ENCODE peak calls at places on chromosomes 13 and 19, in eight cellular contexts. One of them, this sample, is unnamed.

GRCh38 chr19:55256562-55257460 is 2.0 kb downstream of the PPP6R1 start:
- DNase-seq in NCI-H1930: no peak
- DNase-seq in IMR-90: no peak
- DNase-seq in amniotic epithelial cell: peak; percentile 33
- DNase-seq in NCI-H1105 treated with DMSO at 0.1 percent for 48 hours: no peak
- DNase-seq in CD4-positive, alpha-beta T cell: no peak
- DNase-seq in stimulated activated CD4-positive, alpha-beta T cell treated with anti-CD3 and anti-CD28 coated beads, TNF-alpha, amount 100 ng/mL, for 24 hours: no peak
- DNase-seq in NCI-H1092 treated with DMSO at 0.1 percent for 48 hours: no peak
- DNase-seq in this sample: peak; percentile 21

GRCh38 chr13:39789451-39789850 is 134.0 kb downstream of the COG6 start:
- DNase-seq in NCI-H1930: no peak
- DNase-seq in IMR-90: no peak
- DNase-seq in amniotic epithelial cell: no peak
- DNase-seq in NCI-H1105 treated with DMSO at 0.1 percent for 48 hours: no peak
- DNase-seq in CD4-positive, alpha-beta T cell: no peak
- DNase-seq in stimulated activated CD4-positive, alpha-beta T cell treated with anti-CD3 and anti-CD28 coated beads, TNF-alpha, amount 100 ng/mL, for 24 hours: no peak
- DNase-seq in NCI-H1092 treated with DMSO at 0.1 percent for 48 hours: no peak
- DNase-seq in this sample: no peak

GRCh38 chr13:100245099-100245498 is 156.2 kb downstream of the PCCA start:
- DNase-seq in NCI-H1930: no peak
- DNase-seq in IMR-90: no peak
- DNase-seq in amniotic epithelial cell: no peak
- DNase-seq in NCI-H1105 treated with DMSO at 0.1 percent for 48 hours: no peak
- DNase-seq in CD4-positive, alpha-beta T cell: no peak
- DNase-seq in stimulated activated CD4-positive, alpha-beta T cell treated with anti-CD3 and anti-CD28 coated beads, TNF-alpha, amount 100 ng/mL, for 24 hours: no peak
- DNase-seq in NCI-H1092 treated with DMSO at 0.1 percent for 48 hours: no peak
- DNase-seq in this sample: no peak

GRCh38 chr13:79735228-79735627 is 254.3 kb downstream of the NDFIP2 start:
- DNase-seq in NCI-H1930: no peak
- DNase-seq in IMR-90: peak; percentile 41
- DNase-seq in amniotic epithelial cell: peak; percentile 83
- DNase-seq in NCI-H1105 treated with DMSO at 0.1 percent for 48 hours: no peak
- DNase-seq in CD4-positive, alpha-beta T cell: no peak
- DNase-seq in stimulated activated CD4-positive, alpha-beta T cell treated with anti-CD3 and anti-CD28 coated beads, TNF-alpha, amount 100 ng/mL, for 24 hours: no peak
- DNase-seq in NCI-H1092 treated with DMSO at 0.1 percent for 48 hours: no peak
- DNase-seq in this sample: peak; percentile 27

GRCh38 chr19:10836478-10837325 is 690 bp upstream of the TMED1 start:
- DNase-seq in NCI-H1930: peak; percentile 91
- DNase-seq in IMR-90: no peak
- DNase-seq in amniotic epithelial cell: peak; percentile 83
- DNase-seq in NCI-H1105 treated with DMSO at 0.1 percent for 48 hours: no peak
- DNase-seq in CD4-positive, alpha-beta T cell: no peak
- DNase-seq in stimulated activated CD4-positive, alpha-beta T cell treated with anti-CD3 and anti-CD28 coated beads, TNF-alpha, amount 100 ng/mL, for 24 hours: peak; percentile 69
- DNase-seq in NCI-H1092 treated with DMSO at 0.1 percent for 48 hours: no peak
- DNase-seq in this sample: peak; percentile 76

GRCh38 chr19:35223856-35224505 is 4.6 kb downstream of the FAM187B start:
- DNase-seq in NCI-H1930: no peak
- DNase-seq in IMR-90: no peak
- DNase-seq in amniotic epithelial cell: no peak
- DNase-seq in NCI-H1105 treated with DMSO at 0.1 percent for 48 hours: no peak
- DNase-seq in CD4-positive, alpha-beta T cell: no peak
- DNase-seq in stimulated activated CD4-positive, alpha-beta T cell treated with anti-CD3 and anti-CD28 coated beads, TNF-alpha, amount 100 ng/mL, for 24 hours: no peak
- DNase-seq in NCI-H1092 treated with DMSO at 0.1 percent for 48 hours: no peak
- DNase-seq in this sample: no peak

GRCh38 chr19:275000-275399 is 16.2 kb downstream of the PLPP2 start:
- DNase-seq in NCI-H1930: no peak
- DNase-seq in IMR-90: no peak
- DNase-seq in amniotic epithelial cell: no peak
- DNase-seq in NCI-H1105 treated with DMSO at 0.1 percent for 48 hours: no peak
- DNase-seq in CD4-positive, alpha-beta T cell: no peak
- DNase-seq in stimulated activated CD4-positive, alpha-beta T cell treated with anti-CD3 and anti-CD28 coated beads, TNF-alpha, amount 100 ng/mL, for 24 hours: no peak
- DNase-seq in NCI-H1092 treated with DMSO at 0.1 percent for 48 hours: no peak
- DNase-seq in this sample: no peak

GRCh38 chr13:46289260-46289955 is 77.7 kb downstream of the LRRC63 start:
- DNase-seq in NCI-H1930: no peak
- DNase-seq in IMR-90: no peak
- DNase-seq in amniotic epithelial cell: no peak
- DNase-seq in NCI-H1105 treated with DMSO at 0.1 percent for 48 hours: no peak
- DNase-seq in CD4-positive, alpha-beta T cell: no peak
- DNase-seq in stimulated activated CD4-positive, alpha-beta T cell treated with anti-CD3 and anti-CD28 coated beads, TNF-alpha, amount 100 ng/mL, for 24 hours: no peak
- DNase-seq in NCI-H1092 treated with DMSO at 0.1 percent for 48 hours: no peak
- DNase-seq in this sample: no peak

GRCh38 chr13:64293923-64294322 is 2878.3 kb upstream of the PCDH20 start:
- DNase-seq in NCI-H1930: no peak
- DNase-seq in IMR-90: peak; percentile 28
- DNase-seq in amniotic epithelial cell: peak; percentile 61
- DNase-seq in NCI-H1105 treated with DMSO at 0.1 percent for 48 hours: no peak
- DNase-seq in CD4-positive, alpha-beta T cell: no peak
- DNase-seq in stimulated activated CD4-positive, alpha-beta T cell treated with anti-CD3 and anti-CD28 coated beads, TNF-alpha, amount 100 ng/mL, for 24 hours: no peak
- DNase-seq in NCI-H1092 treated with DMSO at 0.1 percent for 48 hours: no peak
- DNase-seq in this sample: peak; percentile 45

GRCh38 chr19:20367811-20368294 is 197.7 kb downstream of the ZNF737 start:
- DNase-seq in NCI-H1930: no peak
- DNase-seq in IMR-90: no peak
- DNase-seq in amniotic epithelial cell: no peak
- DNase-seq in NCI-H1105 treated with DMSO at 0.1 percent for 48 hours: peak; percentile 81
- DNase-seq in CD4-positive, alpha-beta T cell: no peak
- DNase-seq in stimulated activated CD4-positive, alpha-beta T cell treated with anti-CD3 and anti-CD28 coated beads, TNF-alpha, amount 100 ng/mL, for 24 hours: no peak
- DNase-seq in NCI-H1092 treated with DMSO at 0.1 percent for 48 hours: peak; percentile 73
- DNase-seq in this sample: no peak

GRCh38 chr19:21786931-21787330 is 19.6 kb upstream of the ZNF100 start:
- DNase-seq in NCI-H1930: no peak
- DNase-seq in IMR-90: no peak
- DNase-seq in amniotic epithelial cell: no peak
- DNase-seq in NCI-H1105 treated with DMSO at 0.1 percent for 48 hours: no peak
- DNase-seq in CD4-positive, alpha-beta T cell: no peak
- DNase-seq in stimulated activated CD4-positive, alpha-beta T cell treated with anti-CD3 and anti-CD28 coated beads, TNF-alpha, amount 100 ng/mL, for 24 hours: no peak
- DNase-seq in NCI-H1092 treated with DMSO at 0.1 percent for 48 hours: no peak
- DNase-seq in this sample: no peak

GRCh38 chr19:13817018-13817614 is 21.9 kb downstream of the ZSWIM4 start:
- DNase-seq in NCI-H1930: no peak
- DNase-seq in IMR-90: no peak
- DNase-seq in amniotic epithelial cell: peak; percentile 41
- DNase-seq in NCI-H1105 treated with DMSO at 0.1 percent for 48 hours: no peak
- DNase-seq in CD4-positive, alpha-beta T cell: no peak
- DNase-seq in stimulated activated CD4-positive, alpha-beta T cell treated with anti-CD3 and anti-CD28 coated beads, TNF-alpha, amount 100 ng/mL, for 24 hours: no peak
- DNase-seq in NCI-H1092 treated with DMSO at 0.1 percent for 48 hours: no peak
- DNase-seq in this sample: no peak

GRCh38 chr19:41705393-41706174 is 2.8 kb upstream of the CEACAM5 start:
- DNase-seq in NCI-H1930: no peak
- DNase-seq in IMR-90: no peak
- DNase-seq in amniotic epithelial cell: no peak
- DNase-seq in NCI-H1105 treated with DMSO at 0.1 percent for 48 hours: no peak
- DNase-seq in CD4-positive, alpha-beta T cell: peak; percentile 10
- DNase-seq in stimulated activated CD4-positive, alpha-beta T cell treated with anti-CD3 and anti-CD28 coated beads, TNF-alpha, amount 100 ng/mL, for 24 hours: no peak
- DNase-seq in NCI-H1092 treated with DMSO at 0.1 percent for 48 hours: no peak
- DNase-seq in this sample: peak; percentile 8

GRCh38 chr13:84491952-84492351 is 609.7 kb upstream of the SLITRK1 start:
- DNase-seq in NCI-H1930: no peak
- DNase-seq in IMR-90: no peak
- DNase-seq in amniotic epithelial cell: no peak
- DNase-seq in NCI-H1105 treated with DMSO at 0.1 percent for 48 hours: no peak
- DNase-seq in CD4-positive, alpha-beta T cell: no peak
- DNase-seq in stimulated activated CD4-positive, alpha-beta T cell treated with anti-CD3 and anti-CD28 coated beads, TNF-alpha, amount 100 ng/mL, for 24 hours: no peak
- DNase-seq in NCI-H1092 treated with DMSO at 0.1 percent for 48 hours: no peak
- DNase-seq in this sample: no peak

GRCh38 chr19:56110515-56111448 is 10.3 kb downstream of the ZNF787 start:
- DNase-seq in NCI-H1930: no peak
- DNase-seq in IMR-90: peak; percentile 39
- DNase-seq in amniotic epithelial cell: peak; percentile 80
- DNase-seq in NCI-H1105 treated with DMSO at 0.1 percent for 48 hours: no peak
- DNase-seq in CD4-positive, alpha-beta T cell: no peak
- DNase-seq in stimulated activated CD4-positive, alpha-beta T cell treated with anti-CD3 and anti-CD28 coated beads, TNF-alpha, amount 100 ng/mL, for 24 hours: no peak
- DNase-seq in NCI-H1092 treated with DMSO at 0.1 percent for 48 hours: no peak
- DNase-seq in this sample: peak; percentile 52

GRCh38 chr13:29884671-29885424 is 34.4 kb upstream of the UBL3 start:
- DNase-seq in NCI-H1930: no peak
- DNase-seq in IMR-90: peak; percentile 22
- DNase-seq in amniotic epithelial cell: no peak
- DNase-seq in NCI-H1105 treated with DMSO at 0.1 percent for 48 hours: no peak
- DNase-seq in CD4-positive, alpha-beta T cell: no peak
- DNase-seq in stimulated activated CD4-positive, alpha-beta T cell treated with anti-CD3 and anti-CD28 coated beads, TNF-alpha, amount 100 ng/mL, for 24 hours: no peak
- DNase-seq in NCI-H1092 treated with DMSO at 0.1 percent for 48 hours: no peak
- DNase-seq in this sample: peak; percentile 14

GRCh38 chr19:53771133-53771532 is 53.0 kb downstream of the NLRP12 start:
- DNase-seq in NCI-H1930: no peak
- DNase-seq in IMR-90: no peak
- DNase-seq in amniotic epithelial cell: no peak
- DNase-seq in NCI-H1105 treated with DMSO at 0.1 percent for 48 hours: no peak
- DNase-seq in CD4-positive, alpha-beta T cell: no peak
- DNase-seq in stimulated activated CD4-positive, alpha-beta T cell treated with anti-CD3 and anti-CD28 coated beads, TNF-alpha, amount 100 ng/mL, for 24 hours: no peak
- DNase-seq in NCI-H1092 treated with DMSO at 0.1 percent for 48 hours: no peak
- DNase-seq in this sample: no peak

GRCh38 chr13:44117351-44117750 is 237.6 kb downstream of the LACC1 start:
- DNase-seq in NCI-H1930: no peak
- DNase-seq in IMR-90: peak; percentile 48
- DNase-seq in amniotic epithelial cell: peak; percentile 11
- DNase-seq in NCI-H1105 treated with DMSO at 0.1 percent for 48 hours: no peak
- DNase-seq in CD4-positive, alpha-beta T cell: no peak
- DNase-seq in stimulated activated CD4-positive, alpha-beta T cell treated with anti-CD3 and anti-CD28 coated beads, TNF-alpha, amount 100 ng/mL, for 24 hours: no peak
- DNase-seq in NCI-H1092 treated with DMSO at 0.1 percent for 48 hours: no peak
- DNase-seq in this sample: peak; percentile 61

GRCh38 chr13:114124921-114125320 is 7.5 kb downstream of the RASA3 start:
- DNase-seq in NCI-H1930: no peak
- DNase-seq in IMR-90: peak; percentile 95
- DNase-seq in amniotic epithelial cell: peak; percentile 76
- DNase-seq in NCI-H1105 treated with DMSO at 0.1 percent for 48 hours: no peak
- DNase-seq in CD4-positive, alpha-beta T cell: no peak
- DNase-seq in stimulated activated CD4-positive, alpha-beta T cell treated with anti-CD3 and anti-CD28 coated beads, TNF-alpha, amount 100 ng/mL, for 24 hours: peak; percentile 71
- DNase-seq in NCI-H1092 treated with DMSO at 0.1 percent for 48 hours: no peak
- DNase-seq in this sample: peak; percentile 88